ENCODE peak calls at places on chromosomes 2 and 18, in eight cellular contexts. D is PC-9, R is astrocyte, P is fibroblast of lung, B is neuronal stem cell, Z is endothelial cell of umbilical vein, Q is neural progenitor cell, C is GM23338. K is an unnamed sample.

GRCh38 chr2:35785564-35785963 is 570.0 kb upstream of the CRIM1 start:
- DNase-seq in Z (no peak), C (no peak), R (no peak), D (no peak), B (no peak), Q (no peak), P (no peak), K (no peak)

GRCh38 chr2:41821167-41821566 is 226.7 kb upstream of the PKDCC start:
- DNase-seq in B (no peak), Z (no peak), P (no peak), D (no peak), C (no peak), R (no peak), Q (no peak), K (no peak)

GRCh38 chr2:151767536-151767935 is 33.3 kb upstream of the NEB start:
- DNase-seq in D (peak), R (no peak), B (no peak), Z (peak), Q (peak), P (no peak), C (no peak), K (no peak)

GRCh38 chr2:190511104-190511503 is 23.4 kb downstream of the NEMP2 start:
- DNase-seq in R (peak), Z (peak), Q (no peak), B (no peak), P (peak), D (no peak), C (peak), K (no peak)

GRCh38 chr18:63586431-63586830 is 712 bp upstream of the SERPINB13 start:
- DNase-seq in R (no peak), B (no peak), C (no peak), Q (no peak), Z (no peak), P (no peak), D (no peak), K (peak)

GRCh38 chr2:181106789-181107418 is 126.5 kb downstream of the UBE2E3 start:
- DNase-seq in C (peak), B (no peak), P (peak), Z (peak), Q (no peak), R (peak), D (peak), K (peak)

GRCh38 chr18:55384115-55384514 is 203.9 kb downstream of the TCF4 start:
- DNase-seq in C (no peak), B (no peak), Q (no peak), D (no peak), P (no peak), R (no peak), Z (no peak), K (no peak)

GRCh38 chr2:169446452-169446851 is 32.8 kb upstream of the BBS5 start:
- DNase-seq in Z (no peak), D (no peak), R (no peak), B (no peak), C (peak), Q (no peak), P (no peak), K (no peak)

GRCh38 chr18:65942854-65943253 is 192.0 kb downstream of the CDH7 start:
- DNase-seq in P (no peak), C (peak), Z (no peak), R (no peak), D (no peak), B (no peak), Q (no peak), K (no peak)

GRCh38 chr2:241798631-241799521 is 10.1 kb upstream of the NEU4 start:
- DNase-seq in P (no peak), C (no peak), R (no peak), Q (no peak), D (no peak), Z (no peak), B (no peak), K (no peak)

GRCh38 chr2:65378308-65378689 is 54.1 kb downstream of the SPRED2 start:
- DNase-seq in R (no peak), Z (no peak), D (no peak), Q (no peak), C (no peak), P (no peak), B (no peak), K (no peak)

GRCh38 chr2:207253946-207254345 is 88.2 kb upstream of the KLF7 start:
- DNase-seq in Z (no peak), Q (no peak), B (no peak), D (peak), C (no peak), R (peak), P (peak), K (no peak)

GRCh38 chr2:30267576-30267975 is 36.2 kb downstream of the LBH start:
- DNase-seq in B (no peak), Q (no peak), R (no peak), C (no peak), P (no peak), D (no peak), Z (no peak), K (no peak)

GRCh38 chr2:200810252-200810650 is 1.5 kb upstream of the BZW1 start:
- DNase-seq in R (peak), P (peak), B (no peak), Z (peak), Q (no peak), C (no peak), D (peak), K (no peak)

GRCh38 chr2:37388074-37388473 is 43.6 kb downstream of the QPCT start:
- DNase-seq in R (peak), Z (no peak), C (no peak), D (peak), P (peak), Q (no peak), B (no peak), K (peak)

GRCh38 chr2:76202866-76203265 is 492.2 kb upstream of the GCFC2 start:
- DNase-seq in D (no peak), P (no peak), Q (no peak), B (no peak), C (no peak), R (no peak), Z (no peak), K (no peak)

GRCh38 chr2:21939961-21940360 is 816.2 kb downstream of the TDRD15 start:
- DNase-seq in Q (no peak), R (no peak), D (no peak), C (no peak), P (peak), Z (no peak), B (no peak), K (no peak)

GRCh38 chr2:181438298-181438697 is 18.9 kb upstream of the ITGA4 start:
- DNase-seq in B (no peak), Z (no peak), R (no peak), P (no peak), D (no peak), C (peak), Q (no peak), K (no peak)

GRCh38 chr2:74188018-74188601 is 9.4 kb upstream of the MOB1A start:
- DNase-seq in B (no peak), D (peak), R (peak), Q (no peak), Z (no peak), C (peak), P (peak), K (peak)

GRCh38 chr2:172109670-172110421 is 7.1 kb upstream of the DLX2 start:
- DNase-seq in C (peak), R (no peak), P (no peak), D (no peak), Q (peak), Z (no peak), B (peak), K (no peak)

GRCh38 chr2:134892282-134893054 is 26.2 kb upstream of the CCNT2 start:
- DNase-seq in R (no peak), Z (no peak), Q (peak), B (no peak), P (no peak), C (no peak), D (no peak), K (no peak)

GRCh38 chr2:37005118-37005868 is 39.0 kb upstream of the STRN start:
- DNase-seq in Q (peak), B (no peak), D (no peak), R (no peak), C (peak), Z (peak), P (peak), K (no peak)

GRCh38 chr2:150303281-150303680 is 184.2 kb downstream of the RND3 start:
- DNase-seq in R (peak), Q (no peak), D (no peak), C (peak), B (no peak), Z (no peak), P (peak), K (no peak)

GRCh38 chr2:232880764-232881351 is 10.8 kb downstream of the SNORC start:
- DNase-seq in B (no peak), R (no peak), C (no peak), D (no peak), Q (no peak), Z (no peak), P (no peak), K (no peak)

GRCh38 chr18:78664851-78665250 is 314.8 kb upstream of the SALL3 start:
- DNase-seq in Q (no peak), Z (no peak), R (no peak), B (no peak), D (no peak), C (no peak), P (no peak), K (no peak)

GRCh38 chr18:47263197-47263827 is 11.9 kb upstream of the SKOR2 start:
- DNase-seq in Q (peak), Z (no peak), B (no peak), C (peak), R (no peak), D (no peak), P (no peak), K (no peak)

GRCh38 chr2:83961512-83961911 is 497.6 kb downstream of the SUCLG1 start:
- DNase-seq in P (no peak), R (no peak), Z (no peak), C (no peak), Q (no peak), B (no peak), D (no peak), K (no peak)

GRCh38 chr2:46471-47345 is at the start of gene FAM110C:
- DNase-seq in Q (peak), Z (no peak), D (peak), R (peak), P (peak), B (peak), C (peak), K (no peak)

GRCh38 chr18:31247574-31248199 is 70.3 kb upstream of the DSG1 start:
- DNase-seq in Q (no peak), C (no peak), Z (no peak), B (no peak), P (no peak), D (peak), R (peak), K (no peak)

GRCh38 chr2:158718196-158718585 is 76.9 kb upstream of the DAPL1 start:
- DNase-seq in B (no peak), C (no peak), P (no peak), Z (no peak), Q (no peak), D (no peak), R (no peak), K (no peak)

GRCh38 chr2:240896394-240896793 is 438 bp upstream of the MAB21L4 start:
- DNase-seq in B (no peak), Q (no peak), D (no peak), Z (no peak), P (no peak), R (no peak), C (no peak), K (no peak)

GRCh38 chr2:168912466-168913170 is 11.5 kb downstream of the G6PC2 start:
- DNase-seq in Z (peak), P (peak), R (peak), B (no peak), C (peak), Q (peak), D (no peak), K (no peak)

GRCh38 chr18:45686892-45687611 is 36.9 kb upstream of the SLC14A1 start:
- DNase-seq in Q (no peak), P (no peak), R (no peak), B (no peak), C (no peak), D (no peak), Z (no peak), K (no peak)

DNA sequence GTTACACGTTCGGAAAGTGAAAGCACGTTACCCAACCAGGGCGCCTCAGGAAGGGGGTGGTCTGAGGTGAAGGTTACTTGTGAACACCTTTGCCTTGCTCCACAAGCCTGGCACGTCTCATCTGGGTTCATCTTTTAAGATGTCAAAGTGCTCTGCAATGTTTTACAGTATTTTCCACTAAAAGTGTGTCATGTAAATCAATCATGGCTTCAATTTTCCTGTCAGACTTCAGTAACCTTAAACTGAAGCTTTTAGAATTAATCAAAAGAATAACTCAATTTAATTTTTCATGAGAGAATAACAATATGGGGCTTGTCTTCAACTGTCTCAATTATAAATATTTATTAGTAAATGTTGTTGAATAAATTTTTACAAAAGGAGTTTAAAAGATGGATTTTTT is 93.3 kb upstream of the FANCL start:
- DNase-seq in P (no peak), Q (no peak), Z (no peak), B (no peak), R (no peak), D (no peak), C (no peak), K (no peak)
- H2AFZ ChIP-seq in P (no peak), Q (no peak), Z (no peak), B (no peak), R (no peak), D (no peak), C (no peak), K (no peak)

DNA sequence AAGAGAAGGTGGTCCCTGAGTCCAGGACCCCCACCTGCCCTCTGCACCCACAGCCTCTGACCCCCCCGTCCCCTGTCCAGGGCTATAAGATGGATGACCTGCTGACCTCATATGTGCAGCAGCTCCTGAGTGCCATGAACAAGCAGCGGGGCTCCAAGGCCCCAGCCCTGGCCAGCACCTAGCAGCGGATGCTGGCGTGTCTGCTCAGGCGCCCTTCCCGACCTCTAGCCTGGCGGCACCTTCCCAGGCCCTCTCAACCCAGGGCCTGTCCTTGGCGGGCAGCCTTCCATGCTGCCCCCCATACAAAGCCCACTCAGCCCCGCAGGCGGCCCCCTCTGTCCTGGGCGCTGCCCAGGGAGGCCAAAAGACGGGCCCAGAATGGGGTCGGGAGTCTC is 8.7 kb upstream of the GPR17 start:
- DNase-seq in P (no peak), B (no peak), R (no peak), D (no peak), Z (no peak), C (no peak), Q (no peak), K (no peak)
- H3K27ac ChIP-seq in P (peak), B (no peak), R (peak), D (peak), Z (peak), C (no peak), Q (no peak), K (no peak)

DNA sequence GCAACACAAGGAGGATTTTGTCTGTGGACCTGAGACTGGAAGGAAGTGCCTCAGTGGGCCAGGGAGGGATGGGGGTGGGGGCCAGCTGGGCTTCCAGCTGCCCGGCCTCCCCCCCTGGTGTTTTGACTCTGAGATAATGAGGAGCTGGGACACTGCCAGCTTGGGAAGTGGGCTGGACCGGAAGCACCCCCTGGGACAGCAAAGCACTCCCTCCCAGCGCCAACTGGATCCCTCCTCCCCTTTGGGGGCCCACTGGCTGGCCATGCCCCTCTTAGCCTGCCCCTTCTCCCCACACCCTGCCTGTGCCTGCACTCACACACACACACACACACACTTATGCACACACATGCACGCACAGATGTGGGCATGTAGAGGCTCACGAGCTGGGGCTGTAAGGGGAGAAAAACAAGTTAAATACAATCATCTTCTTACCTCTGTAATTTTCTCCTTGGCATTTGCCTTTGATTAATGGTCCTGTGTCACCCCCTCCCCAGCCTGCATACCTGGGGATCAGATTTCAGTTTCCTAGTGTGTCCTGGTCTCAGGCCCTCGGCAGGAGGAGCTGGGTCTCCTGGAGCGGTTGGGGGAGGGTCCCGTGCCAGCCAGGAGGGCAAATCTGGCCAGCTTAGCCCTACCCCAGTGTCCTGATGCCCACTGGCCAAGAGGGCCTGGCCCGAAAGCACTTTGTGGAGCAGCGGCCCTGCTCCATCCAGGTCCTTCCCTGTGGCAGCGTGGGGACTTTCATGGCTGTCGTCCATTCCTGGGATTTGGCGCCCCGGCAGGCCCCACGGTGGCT is 3.6 kb downstream of the ITM2C start:
- DNase-seq in P (no peak), C (peak), B (no peak), D (no peak), Q (peak), R (no peak), Z (no peak), K (no peak)
- H2AFZ ChIP-seq in P (no peak), C (no peak), B (no peak), D (no peak), Q (no peak), R (no peak), Z (no peak), K (no peak)

DNA sequence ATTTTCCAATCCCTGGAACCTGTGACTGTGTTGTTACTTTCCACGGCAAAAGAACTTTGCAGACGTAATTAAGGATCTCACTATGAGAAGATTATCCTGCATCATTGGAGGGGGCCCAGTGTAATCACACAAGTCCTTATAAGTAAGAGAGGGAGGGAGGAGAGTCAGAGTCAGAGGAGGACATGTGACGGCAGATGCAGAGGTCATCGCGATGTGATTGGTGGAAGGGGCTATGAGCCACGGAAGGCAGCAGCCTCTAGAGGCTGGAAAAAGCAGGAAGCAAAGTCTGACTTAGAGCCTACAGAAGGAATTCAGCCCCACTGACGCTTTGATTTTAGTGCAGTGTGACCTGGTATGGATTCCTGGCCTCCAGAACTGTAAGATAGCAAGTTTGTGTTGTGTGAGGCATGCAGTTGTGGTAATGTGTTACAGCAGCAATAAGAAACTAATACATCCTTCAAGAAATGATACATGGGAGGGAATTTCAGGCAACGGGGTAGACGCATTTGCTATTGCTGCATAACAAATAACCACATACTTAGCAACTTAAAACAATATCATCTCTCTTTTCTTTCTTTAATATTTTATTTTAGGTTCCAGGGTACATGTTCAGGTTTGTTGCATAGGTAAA is 112.7 kb upstream of the SERPINE2 start:
- DNase-seq in Z (no peak), D (no peak), Q (no peak), C (peak), B (no peak), P (no peak), R (no peak), K (no peak)
- H3K27ac ChIP-seq in Z (no peak), D (no peak), Q (no peak), C (no peak), B (no peak), P (no peak), R (no peak), K (no peak)

GRCh38 chr2:69741281-69742169 is at the start of gene ANXA4:
- DNase-seq in C (peak), Z (peak), P (peak), Q (peak), R (peak), D (peak), B (peak), K (peak)
- H2AFZ ChIP-seq in C (peak), Z (peak), P (peak), Q (peak), R (peak), D (peak), B (peak), K (peak)

GRCh38 chr2:101114268-101114783 is 36.9 kb downstream of the TBC1D8 start:
- DNase-seq in C (no peak), D (no peak), Z (no peak), B (no peak), Q (no peak), P (no peak), R (no peak), K (no peak)

GRCh38 chr2:101116348-101116747 is 34.8 kb downstream of the TBC1D8 start:
- DNase-seq in R (no peak), P (no peak), Z (no peak), D (no peak), Q (no peak), B (no peak), C (no peak), K (no peak)

GRCh38 chr2:101116841-101117552 is 34.2 kb downstream of the TBC1D8 start:
- DNase-seq in Q (no peak), R (no peak), C (no peak), P (no peak), B (no peak), D (peak), Z (no peak), K (no peak)

GRCh38 chr2:101114815-101115214 is 36.4 kb downstream of the TBC1D8 start:
- DNase-seq in P (no peak), Z (no peak), B (no peak), R (no peak), Q (no peak), D (no peak), C (no peak), K (no peak)

GRCh38 chr2:101115664-101116063 is 35.5 kb downstream of the TBC1D8 start:
- DNase-seq in P (no peak), C (no peak), Z (no peak), Q (no peak), D (no peak), R (no peak), B (no peak), K (no peak)
- H3K27ac ChIP-seq in P (no peak), C (no peak), Z (no peak), Q (no peak), D (peak), R (no peak), B (no peak), K (no peak)

K was measured in keratinocyte.